ENCODE peak calls at places on chromosomes 16 and 17, in eight cellular contexts. V is pancreas; A is kidney epithelial cell; M is choroid plexus epithelial cell; I is GM12865; F is stomach; K is dorsolateral prefrontal cortex; G is effector memory CD4-positive, alpha-beta T cell. S is an unnamed sample.

GRCh38 chr17:50735287-50735686 is 15.9 kb downstream of the LUC7L3 start:
- DNase-seq in V (no peak), A (no peak), M (no peak), I (no peak), F (no peak), K (no peak), G (no peak), S (no peak)

GRCh38 chr16:81410643-81411235 is 33.9 kb upstream of the CMIP start:
- DNase-seq in V (no peak), A (no peak), M (no peak), I (no peak), F (no peak), K (no peak), G (no peak), S (no peak)

GRCh38 chr17:79087428-79088143 is 13.0 kb downstream of the ENGASE start:
- DNase-seq in V (peak), A (no peak), M (peak), I (peak), F (peak), K (peak), G (peak), S (peak)

GRCh38 chr17:27778193-27778592 is 22.1 kb downstream of the NOS2 start:
- DNase-seq in V (no peak), A (no peak), M (peak), I (no peak), F (no peak), K (no peak), G (no peak), S (no peak)

GRCh38 chr17:43772877-43773648 is 5.7 kb downstream of the DUSP3 start:
- DNase-seq in V (no peak), A (no peak), M (no peak), I (no peak), F (no peak), K (no peak), G (no peak), S (no peak)

GRCh38 chr17:48612854-48613691 is 2.0 kb downstream of the HOXB8 start:
- DNase-seq in V (peak), A (no peak), M (peak), I (peak), F (no peak), K (no peak), G (peak), S (no peak)

GRCh38 chr17:16493470-16494048 is 1.6 kb upstream of the LRRC75A start:
- DNase-seq in V (no peak), A (no peak), M (no peak), I (no peak), F (no peak), K (no peak), G (no peak), S (no peak)

GRCh38 chr17:33520404-33521032 is 227.4 kb upstream of the ASIC2 start:
- DNase-seq in V (peak), A (no peak), M (peak), I (peak), F (peak), K (peak), G (no peak), S (peak)

GRCh38 chr16:70638814-70639792 is 7.3 kb upstream of the IL34 start:
- DNase-seq in V (no peak), A (no peak), M (peak), I (no peak), F (no peak), K (no peak), G (no peak), S (peak)

DNA sequence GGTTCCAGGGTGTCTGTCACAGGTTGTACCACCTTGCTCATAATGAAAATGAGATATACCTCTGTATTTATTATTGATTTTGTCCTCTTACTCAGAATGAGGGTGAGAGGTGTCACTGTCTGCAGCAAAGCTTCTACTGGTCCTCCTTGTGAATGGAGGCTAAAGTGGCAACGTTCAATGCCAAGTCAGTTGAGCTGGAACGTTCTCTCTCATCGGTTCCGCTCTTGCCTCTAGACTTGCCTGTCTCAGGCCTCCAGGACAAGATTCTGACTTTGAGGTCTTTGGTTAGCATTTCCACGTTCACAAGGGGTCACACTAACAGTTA is 50.3 kb upstream of the MYH10 start:
- DNase-seq in V (no peak), A (no peak), M (no peak), I (no peak), F (no peak), K (no peak), G (no peak), S (no peak)
- H3K4me3 ChIP-seq in V (no peak), A (no peak), M (no peak), I (no peak), F (no peak), K (no peak), G (no peak), S (no peak)

DNA sequence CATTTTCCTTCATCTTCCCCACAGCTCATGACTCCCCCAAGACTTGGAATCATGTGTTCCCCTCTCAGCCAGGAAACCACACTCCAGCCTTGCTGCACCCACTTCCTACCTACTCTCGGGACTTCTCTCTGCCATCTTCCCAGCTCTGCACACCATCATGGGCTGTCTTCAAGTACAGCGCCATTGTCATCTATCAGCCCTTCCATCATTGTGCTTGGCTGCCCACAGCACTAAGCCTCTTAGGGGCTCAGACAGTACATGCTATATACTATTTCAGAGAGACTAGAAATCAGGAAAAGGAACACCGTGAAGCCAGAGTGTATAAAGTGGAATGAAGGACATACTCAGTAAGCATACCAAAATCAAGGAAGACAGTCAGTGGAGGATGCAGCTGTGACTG is 64.7 kb downstream of the CDH11 start:
- DNase-seq in V (no peak), A (no peak), M (no peak), I (no peak), F (no peak), K (no peak), G (no peak), S (no peak)
- H3K4me3 ChIP-seq in V (no peak), A (no peak), M (no peak), I (no peak), F (no peak), K (no peak), G (no peak), S (no peak)

GRCh38 chr17:35789044-35789443 is 6.4 kb downstream of the MMP28 start:
- DNase-seq in V (no peak), A (no peak), M (no peak), I (no peak), F (no peak), K (no peak), G (no peak), S (peak)

GRCh38 chr17:35780876-35781409 is 14.5 kb downstream of the MMP28 start:
- DNase-seq in V (no peak), A (no peak), M (no peak), I (no peak), F (no peak), K (no peak), G (no peak), S (no peak)

GRCh38 chr17:35788504-35788998 is 6.9 kb downstream of the MMP28 start:
- DNase-seq in V (no peak), A (peak), M (peak), I (no peak), F (no peak), K (no peak), G (no peak), S (peak)

GRCh38 chr17:35786941-35787432 is 8.5 kb downstream of the MMP28 start:
- DNase-seq in V (no peak), A (no peak), M (peak), I (no peak), F (no peak), K (no peak), G (no peak), S (no peak)

DNA sequence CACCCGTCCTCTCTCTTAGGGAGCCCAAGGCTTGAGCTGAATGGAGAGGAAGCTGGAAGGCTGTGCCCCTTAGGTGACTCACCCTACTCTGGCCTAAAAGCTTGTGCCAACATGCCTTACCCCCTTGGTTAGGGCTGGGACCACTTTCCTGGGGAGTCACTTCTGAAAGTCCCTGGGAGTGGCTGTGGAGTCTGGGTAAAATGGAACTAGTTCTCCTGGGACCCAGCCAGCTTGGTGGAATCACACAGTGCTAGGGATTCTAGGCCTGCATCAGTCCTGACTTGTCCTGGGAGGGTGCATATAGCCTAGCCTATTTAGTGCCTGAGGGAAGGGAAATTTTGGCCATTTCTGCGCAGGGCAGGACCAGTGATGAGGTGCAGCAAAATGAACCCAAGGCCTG is 10.5 kb downstream of the MMP28 start:
- DNase-seq in V (no peak), A (no peak), M (no peak), I (no peak), F (no peak), K (no peak), G (no peak), S (no peak)
- H3K4me3 ChIP-seq in V (no peak), A (no peak), M (no peak), I (no peak), F (no peak), K (no peak), G (no peak), S (no peak)

DNA sequence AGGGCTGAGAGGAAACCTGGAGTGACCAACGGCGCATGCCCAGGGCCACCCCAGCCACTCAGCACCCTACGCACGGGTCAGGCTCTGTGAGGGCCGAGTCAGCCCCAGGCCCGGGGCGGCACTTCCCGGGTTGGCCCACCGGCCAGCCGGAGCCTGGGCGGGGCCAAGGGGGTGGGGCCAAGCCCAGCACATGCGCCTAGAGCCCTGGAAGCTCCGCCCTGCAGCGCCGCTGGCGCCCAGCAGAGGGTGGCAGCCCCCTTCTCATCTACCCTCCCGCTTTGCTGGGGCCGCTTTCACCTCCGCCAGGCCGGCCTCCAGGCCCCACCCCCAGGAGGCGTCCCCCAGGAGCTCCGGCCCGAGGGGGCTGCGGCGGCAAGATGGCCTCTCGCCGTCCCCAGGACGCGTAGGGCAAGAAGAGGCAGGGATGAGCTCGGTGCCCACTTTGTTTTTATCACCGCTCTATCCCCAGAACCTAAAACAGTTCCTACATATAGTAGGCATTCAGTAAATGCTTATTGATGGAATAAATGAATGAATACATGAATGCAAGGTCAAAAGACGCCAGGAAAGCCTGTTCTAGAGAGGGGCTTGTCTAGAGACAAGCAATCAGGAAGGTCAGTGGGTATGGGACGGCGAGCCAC is 31.3 kb downstream of the MYO18A start:
- DNase-seq in V (peak), A (peak), M (peak), I (peak), F (peak), K (peak), G (peak), S (peak)
- H3K4me3 ChIP-seq in V (peak), A (peak), M (peak), I (peak), F (peak), K (peak), G (peak), S (peak)

GRCh38 chr16:63617990-63618763 is 1503.7 kb downstream of the CDH11 start:
- DNase-seq in V (peak), A (no peak), M (no peak), I (no peak), F (no peak), K (no peak), G (no peak), S (peak)
- H3K4me3 ChIP-seq in V (peak), A (peak), M (no peak), I (no peak), F (peak), K (no peak), G (no peak), S (peak)

DNA sequence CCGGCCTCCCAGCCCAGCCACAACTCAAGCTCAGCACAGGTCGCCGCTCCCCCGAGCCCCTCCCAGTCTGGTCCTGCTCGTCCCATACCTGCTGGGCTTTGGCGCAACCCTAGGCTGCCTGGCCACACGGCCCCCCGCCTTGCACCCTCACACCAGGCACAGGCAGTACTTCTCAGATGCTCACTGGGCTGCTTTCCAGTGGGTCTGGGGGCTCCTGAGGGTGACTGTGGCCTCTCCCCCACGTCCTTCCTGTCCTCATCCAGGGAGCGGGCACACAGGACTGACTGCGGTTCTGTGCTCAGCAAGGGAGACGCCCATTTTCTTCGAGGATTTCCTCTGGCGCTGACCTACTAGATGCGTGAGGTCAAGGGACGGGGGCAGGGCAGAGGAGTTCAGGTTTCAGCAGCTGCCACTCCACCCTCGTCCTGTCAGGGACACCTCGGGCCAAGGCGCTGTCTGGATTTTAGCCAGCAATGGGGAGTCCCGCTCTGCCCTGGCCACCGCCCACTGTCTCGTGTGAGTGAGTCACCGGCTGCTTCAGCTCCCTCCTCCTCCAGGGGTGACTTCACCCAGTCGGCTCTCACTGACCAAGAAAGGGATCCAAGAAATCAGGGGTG is 115.8 kb downstream of the NPIPB11 start:
- DNase-seq in V (peak), A (peak), M (peak), I (peak), F (peak), K (no peak), G (peak), S (peak)
- H3K4me3 ChIP-seq in V (no peak), A (no peak), M (peak), I (no peak), F (peak), K (no peak), G (peak), S (no peak)

S was measured in testis.